ENCODE peak calls at places on chromosome 16, in four cellular contexts. W is mesendoderm, C is IMR-90, Q is H1. K is an unnamed sample.

GRCh38 chr16:85002643-85003042 is 8.7 kb downstream of the ZDHHC7 start:
- DNase-seq in W (no peak), Q (no peak), C (no peak), K (no peak)

GRCh38 chr16:68367034-68367433 is 56.2 kb downstream of the PRMT7 start:
- DNase-seq in C (peak), W (peak), Q (peak), K (peak)

GRCh38 chr16:81551821-81552304 is 107.3 kb downstream of the CMIP start:
- DNase-seq in C (peak), W (no peak), Q (no peak), K (no peak)

GRCh38 chr16:1734123-1734522 is 28.1 kb downstream of the MAPK8IP3 start:
- DNase-seq in C (no peak), Q (no peak), W (no peak), K (no peak)

GRCh38 chr16:84618428-84619102 is 687 bp upstream of the COTL1 start:
- DNase-seq in Q (peak), C (peak), W (peak), K (peak)

GRCh38 chr16:19432429-19432828 is 14.7 kb downstream of the TMC5 start:
- DNase-seq in C (no peak), W (peak), Q (no peak), K (no peak)

GRCh38 chr16:57091990-57092785 is at the start of gene CPNE2:
- DNase-seq in C (peak), W (peak), Q (peak), K (peak)

GRCh38 chr16:3004319-3004718 is 8.4 kb upstream of the CLDN9 start:
- DNase-seq in Q (no peak), W (no peak), C (no peak), K (no peak)

GRCh38 chr16:49150341-49150740 is 131.3 kb downstream of the CBLN1 start:
- DNase-seq in Q (no peak), W (no peak), C (no peak), K (no peak)

GRCh38 chr16:1645914-1646525 is 32.1 kb upstream of the JPT2 start:
- DNase-seq in W (peak), Q (no peak), C (peak), K (no peak)

GRCh38 chr16:51402785-51403184 is 251.7 kb upstream of the SALL1 start:
- DNase-seq in Q (no peak), C (no peak), W (no peak), K (no peak)

GRCh38 chr16:89922884-89923639 is at the start of gene TUBB3:
- DNase-seq in C (peak), W (peak), Q (peak), K (peak)

GRCh38 chr16:58678269-58678668 is 6.3 kb downstream of the SLC38A7 start:
- DNase-seq in Q (no peak), C (no peak), W (no peak), K (no peak)

GRCh38 chr16:67561824-67562525 is 351 bp upstream of the CTCF start:
- DNase-seq in C (peak), W (peak), Q (peak), K (peak)

GRCh38 chr16:71882505-71883192 is 1.3 kb downstream of the ZNF821 start:
- DNase-seq in W (peak), Q (peak), C (peak), K (peak)

GRCh38 chr16:63581560-63581959 is 1540.3 kb downstream of the CDH11 start:
- DNase-seq in W (no peak), C (no peak), Q (no peak), K (no peak)

GRCh38 chr16:67729636-67730248 is 10.6 kb upstream of the GFOD2 start:
- DNase-seq in Q (no peak), W (no peak), C (no peak), K (no peak)

GRCh38 chr16:66899945-66900688 is 18.6 kb downstream of the CDH16 start:
- DNase-seq in Q (no peak), C (peak), W (peak), K (no peak)

GRCh38 chr16:50261707-50262235 is 4.6 kb upstream of the ADCY7 start:
- DNase-seq in W (no peak), C (no peak), Q (no peak), K (no peak)

GRCh38 chr16:57096192-57096591 is 3.8 kb downstream of the CPNE2 start:
- DNase-seq in C (no peak), W (no peak), Q (no peak), K (no peak)

DNA sequence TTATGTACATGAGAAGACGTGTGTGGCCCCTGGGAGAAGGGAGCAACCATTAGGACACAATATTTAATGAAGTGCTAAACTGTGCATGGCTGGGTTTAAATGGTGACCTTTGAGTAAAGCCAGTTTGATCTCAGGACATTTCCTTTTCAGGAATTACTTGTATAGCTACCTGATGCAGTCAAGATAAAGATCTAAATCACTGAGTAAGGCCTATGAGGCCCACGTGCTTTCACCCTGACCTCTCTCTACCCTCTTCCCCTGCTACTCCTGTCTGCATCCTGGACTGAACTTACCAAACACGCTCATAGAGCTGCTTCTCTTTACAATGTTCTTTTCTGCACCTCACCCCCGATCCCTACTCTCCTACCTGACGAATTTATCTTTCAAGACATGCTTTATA is 98.9 kb downstream of the GRIN2A start:
- DNase-seq in W (no peak), Q (no peak), C (no peak), K (no peak)
- H4K5ac ChIP-seq in W (no peak), Q (no peak), C (no peak), K (no peak)

GRCh38 chr16:12538667-12539081 is 265.0 kb downstream of the CPPED1 start:
- DNase-seq in Q (no peak), C (no peak), W (no peak), K (no peak)
- H3K4me2 ChIP-seq in Q (no peak), C (no peak), W (no peak), K (no peak)

GRCh38 chr16:30064746-30065111 is 831 bp upstream of the ALDOA start:
- DNase-seq in Q (no peak), C (no peak), W (no peak), K (peak)

GRCh38 chr16:30063893-30064745 is 1.4 kb upstream of the ALDOA start:
- DNase-seq in C (peak), W (peak), Q (peak), K (peak)

GRCh38 chr16:30065943-30066881 is 652 bp downstream of the ALDOA start:
- DNase-seq in Q (no peak), C (peak), W (peak), K (no peak)

GRCh38 chr16:30066882-30067583 is 1.5 kb downstream of the ALDOA start:
- DNase-seq in C (no peak), W (no peak), Q (no peak), K (no peak)

DNA sequence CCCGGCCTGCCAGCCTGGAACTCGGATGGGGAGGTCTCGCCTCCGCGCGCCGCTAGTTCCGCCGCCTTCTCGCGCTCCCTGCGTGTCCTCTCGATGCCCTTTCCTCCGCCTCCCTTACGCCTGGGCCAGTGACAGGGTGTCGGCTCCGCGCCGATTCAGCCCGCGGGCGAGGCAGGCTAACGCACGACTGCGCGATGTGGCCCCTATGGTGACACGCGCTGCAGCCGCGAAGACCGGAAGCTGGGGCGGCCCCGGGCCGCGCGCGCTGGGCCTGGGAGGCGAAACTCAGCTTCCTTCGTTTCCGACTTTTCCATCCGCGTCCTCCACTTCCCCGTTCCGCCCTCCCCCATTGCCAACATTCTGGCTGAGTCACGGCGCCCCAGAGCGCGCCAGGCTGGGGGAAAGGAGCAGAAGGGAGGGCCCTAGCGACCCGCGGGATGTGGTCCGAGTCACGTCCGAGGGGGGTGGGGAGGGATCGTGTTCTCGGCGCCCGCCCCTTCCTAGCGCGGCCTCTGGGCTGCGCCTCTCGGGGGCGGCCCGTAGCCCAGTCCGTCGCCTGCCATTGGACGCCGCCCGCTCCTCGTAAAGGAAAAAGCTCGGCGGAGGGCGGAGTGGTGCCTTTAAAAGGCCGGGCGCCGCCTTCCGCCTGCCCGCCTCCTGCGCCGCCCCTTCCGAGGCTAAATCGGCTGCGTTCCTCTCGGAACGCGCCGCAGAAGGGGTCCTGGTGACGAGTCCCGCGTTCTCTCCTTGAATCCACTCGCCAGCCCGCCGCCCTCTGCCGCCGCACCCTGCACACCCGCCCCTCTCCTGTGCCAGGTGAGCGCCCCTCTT is at the start of gene ALDOA:
- DNase-seq in C (peak), W (peak), Q (peak), K (peak)
- H4K5ac ChIP-seq in C (peak), W (no peak), Q (peak), K (no peak)

DNA sequence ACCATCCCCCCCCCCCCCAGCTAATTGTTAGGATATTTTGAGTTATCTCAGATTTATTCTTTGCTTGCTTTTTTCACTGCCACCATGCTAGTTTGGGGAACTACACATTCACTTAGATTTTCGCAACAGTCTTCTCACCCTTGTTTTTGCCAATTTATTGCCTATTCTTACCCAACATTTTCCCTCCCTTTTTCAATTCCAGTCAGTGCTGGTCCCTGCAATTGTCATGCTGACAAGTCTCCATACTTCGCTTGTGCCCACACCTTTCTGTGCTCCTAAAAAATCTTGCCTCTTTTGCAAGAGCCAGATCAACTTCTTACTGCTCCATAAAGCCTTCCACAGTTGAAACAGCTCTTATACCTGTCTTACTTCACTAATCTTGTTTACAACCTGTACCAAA is 16.3 kb downstream of the TNRC6A start:
- DNase-seq in Q (no peak), W (no peak), C (no peak), K (no peak)
- H3K4me2 ChIP-seq in Q (peak), W (no peak), C (no peak), K (peak)

DNA sequence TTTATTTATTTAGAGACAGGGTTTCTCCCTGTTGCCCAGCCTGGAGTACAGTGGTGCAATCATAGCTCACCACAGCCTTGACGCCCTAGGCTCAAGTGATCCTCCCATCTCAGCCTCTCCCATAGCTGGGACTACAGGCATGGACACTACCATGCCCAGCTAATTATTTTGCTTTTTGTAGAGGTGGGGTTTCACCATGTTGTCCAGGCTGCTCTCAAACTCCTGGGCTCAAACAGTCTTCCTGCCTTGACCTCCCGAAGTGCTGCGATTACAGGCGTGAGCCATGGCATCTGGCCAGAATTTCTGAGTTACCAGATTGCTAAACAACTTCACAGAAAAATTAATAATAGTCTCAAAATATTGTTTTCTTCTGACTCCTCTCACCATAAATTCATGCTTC is 21.7 kb downstream of the MOSMO start:
- DNase-seq in C (no peak), W (no peak), Q (no peak), K (no peak)
- H4K5ac ChIP-seq in C (no peak), W (no peak), Q (no peak), K (no peak)

DNA sequence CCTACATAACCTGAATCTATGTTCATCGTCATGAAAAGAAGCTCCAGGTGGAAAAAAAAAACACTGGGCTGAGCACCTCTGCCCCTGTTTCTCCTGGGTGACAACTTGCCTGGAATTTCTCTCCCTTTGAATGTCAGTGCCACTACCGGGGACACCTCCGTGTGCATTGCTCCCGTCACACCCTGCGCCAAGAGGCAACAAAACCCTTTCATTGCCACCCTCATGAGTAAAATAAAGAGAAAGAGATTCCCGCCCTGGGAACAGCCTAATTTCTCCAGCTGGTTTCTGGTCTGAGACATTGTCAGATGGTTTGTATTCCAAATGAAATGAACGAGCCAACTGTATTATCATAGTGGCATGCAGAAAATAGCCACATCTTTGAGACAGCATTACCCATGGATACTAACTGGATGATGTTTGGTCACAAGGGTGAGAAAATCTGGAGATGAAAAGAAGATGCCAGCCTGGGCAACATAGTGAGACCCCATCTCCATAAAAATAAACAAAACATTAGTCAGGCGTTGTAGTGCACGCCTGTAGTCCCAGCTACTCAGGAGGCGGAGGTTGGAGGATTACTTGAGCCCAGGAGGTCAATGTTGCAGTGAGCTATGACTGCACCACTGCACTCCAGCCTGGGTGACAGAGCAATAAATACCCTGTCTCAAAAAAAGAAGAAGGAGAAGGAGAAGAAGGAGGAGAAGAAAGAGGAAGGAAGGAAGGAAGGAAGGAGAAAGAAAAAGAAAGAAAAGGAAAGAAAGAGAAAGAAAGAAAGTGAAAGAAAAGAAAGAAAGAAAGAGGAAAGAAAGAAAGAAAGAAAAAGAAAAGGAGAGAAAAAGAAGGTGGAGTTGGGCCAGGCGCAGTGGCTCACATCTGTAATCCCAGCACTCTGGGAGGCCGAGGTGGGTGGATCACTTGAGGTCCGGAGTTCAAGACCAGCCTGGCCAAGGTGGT is 42.2 kb upstream of the ADCY9 start:
- DNase-seq in Q (no peak), C (no peak), W (no peak), K (no peak)
- H3K4me2 ChIP-seq in Q (no peak), C (no peak), W (no peak), K (no peak)

GRCh38 chr16:86519007-86519648 is 8.8 kb downstream of the FOXF1 start:
- DNase-seq in C (peak), Q (no peak), W (no peak), K (no peak)

GRCh38 chr16:86521236-86522197 is 11.2 kb downstream of the FOXF1 start:
- DNase-seq in C (no peak), W (no peak), Q (no peak), K (no peak)

GRCh38 chr16:86517652-86518258 is 7.4 kb downstream of the FOXF1 start:
- DNase-seq in Q (peak), C (peak), W (peak), K (peak)

GRCh38 chr16:86520317-86521210 is 10.2 kb downstream of the FOXF1 start:
- DNase-seq in Q (no peak), C (peak), W (no peak), K (no peak)

GRCh38 chr16:86519649-86520316 is 9.5 kb downstream of the FOXF1 start:
- DNase-seq in Q (peak), C (peak), W (peak), K (peak)
- H4K5ac ChIP-seq in Q (no peak), C (peak), W (no peak), K (no peak)

GRCh38 chr16:53212899-53213235 is 158.1 kb downstream of the CHD9 start:
- DNase-seq in Q (no peak), C (no peak), W (no peak), K (no peak)

GRCh38 chr16:53211253-53211652 is 156.5 kb downstream of the CHD9 start:
- DNase-seq in W (no peak), Q (no peak), C (no peak), K (no peak)

GRCh38 chr16:53209489-53209888 is 154.7 kb downstream of the CHD9 start:
- DNase-seq in W (no peak), Q (no peak), C (no peak), K (no peak)

GRCh38 chr16:53216798-53217197 is 162.0 kb downstream of the CHD9 start:
- DNase-seq in C (no peak), Q (no peak), W (no peak), K (no peak)

GRCh38 chr16:53213542-53213941 is 158.8 kb downstream of the CHD9 start:
- DNase-seq in C (no peak), Q (no peak), W (no peak), K (no peak)
- H3K4me2 ChIP-seq in C (no peak), Q (no peak), W (no peak), K (no peak)

DNA sequence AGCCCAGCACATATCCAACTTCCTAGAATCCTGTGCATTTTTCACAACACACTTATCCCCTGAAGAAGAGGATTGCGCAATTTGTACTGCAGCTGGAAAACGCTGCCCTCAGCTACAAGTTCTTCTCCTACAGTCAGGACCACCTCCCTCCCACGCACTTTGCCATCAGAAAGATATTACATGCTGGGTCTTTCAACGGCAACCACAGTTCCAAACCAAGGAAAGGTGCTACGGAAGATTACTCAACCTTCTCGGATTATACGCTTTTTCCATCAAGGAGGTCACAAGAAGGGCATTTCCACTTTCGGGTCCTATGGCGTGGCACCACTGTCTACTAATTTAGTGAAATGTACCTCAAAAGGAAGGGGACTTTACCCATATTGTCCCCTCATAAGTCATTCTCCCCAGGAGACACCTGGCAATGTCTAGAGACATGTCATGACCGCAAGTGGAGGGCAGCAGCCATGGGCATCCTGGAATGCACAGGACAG is 35.2 kb downstream of the USP7 start:
- DNase-seq in W (no peak), C (peak), Q (no peak), K (no peak)
- H4K5ac ChIP-seq in W (no peak), C (no peak), Q (no peak), K (no peak)

GRCh38 chr16:143047-143446 is 4.6 kb upstream of the NPRL3 start:
- DNase-seq in W (no peak), C (no peak), Q (no peak), K (no peak)
- H3K4me2 ChIP-seq in W (no peak), C (no peak), Q (no peak), K (no peak)

K was measured in H9.